ENCODE peak calls at places on chromosomes 11 and 22, in nine cellular contexts. Q is A549, Y is thoracic aorta, V is heart right ventricle, O is pancreas, B is keratinocyte, R is stomach, T is Peyer's patch, F is vagina. S is an unnamed sample.

GRCh38 chr22:45483918-45484499 is 18.7 kb upstream of the FBLN1 start:
- DNase-seq in Q (no peak), Y (no peak), V (no peak), O (no peak), B (no peak), R (no peak), T (no peak), F (no peak), S (no peak)

GRCh38 chr11:65426839-65427690 is 4.5 kb downstream of the NEAT1 start:
- DNase-seq in Q (peak; percentile 80), Y (no peak), V (no peak), O (peak; percentile 72), B (no peak), R (peak; percentile 75), T (peak; percentile 44), F (peak; percentile 93), S (no peak)

GRCh38 chr22:37210041-37210803 is 2.1 kb downstream of the SSTR3 start:
- DNase-seq in Q (no peak), Y (no peak), V (no peak), O (no peak), B (no peak), R (no peak), T (no peak), F (no peak), S (no peak)

GRCh38 chr11:38718049-38718448 is 2120.0 kb upstream of the RAG2 start:
- DNase-seq in Q (peak; percentile 0), Y (no peak), V (no peak), O (no peak), B (no peak), R (no peak), T (no peak), F (no peak), S (no peak)

GRCh38 chr11:23903044-23903704 is 593.7 kb upstream of the LUZP2 start:
- DNase-seq in Q (peak; percentile 60), Y (no peak), V (no peak), O (no peak), B (peak; percentile 7), R (no peak), T (no peak), F (no peak), S (peak; percentile 83)

GRCh38 chr11:23679041-23679440 is 817.8 kb upstream of the LUZP2 start:
- DNase-seq in Q (no peak), Y (no peak), V (no peak), O (no peak), B (no peak), R (no peak), T (no peak), F (no peak), S (no peak)

GRCh38 chr11:27398413-27398780 is 35.4 kb upstream of the CCDC34 start:
- DNase-seq in Q (no peak), Y (no peak), V (no peak), O (no peak), B (no peak), R (no peak), T (no peak), F (no peak), S (no peak)

GRCh38 chr11:6354651-6355485 is 34.6 kb upstream of the CAVIN3 start:
- DNase-seq in Q (no peak), Y (no peak), V (no peak), O (no peak), B (no peak), R (no peak), T (no peak), F (no peak), S (no peak)

GRCh38 chr22:22988150-22988549 is 82.2 kb upstream of the GNAZ start:
- DNase-seq in Q (no peak), Y (no peak), V (no peak), O (no peak), B (no peak), R (no peak), T (no peak), F (no peak), S (no peak)

GRCh38 chr11:108322666-108323065 is 99.8 kb downstream of the ATM start:
- DNase-seq in Q (no peak), Y (no peak), V (no peak), O (no peak), B (no peak), R (no peak), T (no peak), F (no peak), S (no peak)

GRCh38 chr11:65440831-65441499 is 18.4 kb downstream of the NEAT1 start:
- DNase-seq in Q (peak; percentile 38), Y (no peak), V (no peak), O (no peak), B (no peak), R (no peak), T (peak; percentile 52), F (no peak), S (no peak)

GRCh38 chr11:122731500-122731913 is 76.0 kb downstream of the UBASH3B start:
- DNase-seq in Q (peak; percentile 79), Y (no peak), V (no peak), O (no peak), B (no peak), R (no peak), T (no peak), F (no peak), S (peak; percentile 70)
- H3K27ac ChIP-seq in Q (peak overlapping the region; percentile 76), Y (no peak overlapping the region), V (no peak overlapping the region), O (no peak overlapping the region), B (no peak overlapping the region), R (no peak overlapping the region), T (no peak overlapping the region), F (no peak overlapping the region), S (no peak overlapping the region)

DNA sequence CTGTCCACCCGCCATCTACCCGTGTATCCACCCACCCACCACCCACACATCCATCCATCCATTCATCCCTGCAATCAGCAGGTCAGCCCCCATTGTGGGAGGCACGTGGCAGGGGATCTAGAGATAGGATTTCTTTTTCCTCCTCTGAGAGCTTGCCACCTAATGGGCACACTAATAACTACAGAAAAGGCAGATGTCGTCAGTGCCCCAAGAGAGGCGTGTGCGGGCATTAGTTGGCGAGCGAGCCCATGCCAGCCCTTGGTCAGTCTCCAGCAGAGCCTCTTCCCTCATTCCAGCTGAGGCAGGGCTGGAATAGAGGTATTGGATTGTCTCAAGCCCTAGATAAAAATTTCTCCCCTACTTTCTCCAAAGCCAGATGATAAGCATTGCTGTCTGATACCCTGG is 9.7 kb downstream of the USP2 start:
- DNase-seq in Q (peak; percentile 39), Y (no peak), V (no peak), O (no peak), B (no peak), R (no peak), T (no peak), F (no peak), S (no peak)
- TF ChIP-seq CTCF in Q (peak; percentile 11), Y (peak; percentile 14), V (peak; percentile 21), O (no peak), B (peak; percentile 47), R (no peak), T (no peak), F (no peak), S (no peak)

GRCh38 chr11:34207487-34207886 is 102.1 kb downstream of the NAT10 start:
- DNase-seq in Q (no peak), Y (no peak), V (no peak), O (no peak), B (no peak), R (no peak), T (no peak), F (no peak), S (no peak)

GRCh38 chr11:34205326-34206035 is 100.1 kb downstream of the NAT10 start:
- DNase-seq in Q (no peak), Y (no peak), V (no peak), O (no peak), B (no peak), R (no peak), T (no peak), F (no peak), S (no peak)

GRCh38 chr11:34209809-34210208 is 104.4 kb downstream of the NAT10 start:
- DNase-seq in Q (peak; percentile 52), Y (no peak), V (no peak), O (no peak), B (no peak), R (no peak), T (no peak), F (no peak), S (no peak)

GRCh38 chr11:34206598-34207300 is 101.3 kb downstream of the NAT10 start:
- DNase-seq in Q (no peak), Y (no peak), V (no peak), O (no peak), B (no peak), R (no peak), T (no peak), F (no peak), S (no peak)

DNA sequence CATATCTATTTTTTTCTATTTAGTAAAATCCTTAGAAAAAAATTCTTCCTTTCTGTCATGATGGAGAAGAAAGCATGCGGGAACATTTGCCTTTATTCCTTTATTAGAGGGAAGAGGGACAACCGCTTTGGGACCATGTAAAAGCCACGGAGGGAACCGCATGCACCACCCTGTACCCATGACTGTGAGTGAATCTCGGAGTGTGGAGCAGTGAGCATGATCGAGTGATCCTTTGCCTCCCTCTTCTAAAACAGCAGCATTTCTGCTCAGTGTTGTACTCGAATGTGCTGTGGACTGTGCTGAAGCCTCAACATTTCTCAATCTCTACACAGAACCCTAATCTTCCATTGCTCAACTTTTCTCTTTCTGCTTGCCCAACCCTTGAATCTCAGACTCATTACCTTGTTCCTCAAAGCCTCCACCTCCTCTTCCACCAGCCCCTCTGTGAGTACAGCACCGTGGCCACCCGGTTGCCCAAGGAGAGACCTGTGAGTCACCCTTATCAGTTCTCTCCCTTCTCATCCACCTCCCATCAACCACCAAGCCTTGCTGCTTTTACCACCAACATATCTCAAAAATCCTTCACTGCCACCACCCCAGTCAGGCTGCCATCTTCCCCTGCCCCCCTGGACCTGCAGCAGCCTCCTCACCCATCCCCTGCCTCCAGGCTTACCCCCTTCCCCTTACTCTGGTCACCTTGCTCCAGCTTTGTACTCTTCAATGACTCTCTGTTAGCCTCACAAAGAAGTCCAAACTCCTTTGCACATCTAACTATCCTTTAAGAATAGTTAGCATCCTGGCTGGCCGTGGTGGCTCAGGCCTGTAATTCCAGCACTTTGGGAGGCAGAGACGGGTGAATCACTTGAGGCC is 103.1 kb downstream of the NAT10 start:
- DNase-seq in Q (peak; percentile 50), Y (no peak), V (no peak), O (no peak), B (no peak), R (no peak), T (no peak), F (no peak), S (no peak)
- H3K27ac ChIP-seq in Q (peak overlapping the region; percentile 40), Y (no peak overlapping the region), V (no peak overlapping the region), O (no peak overlapping the region), B (no peak overlapping the region), R (no peak overlapping the region), T (no peak overlapping the region), F (no peak overlapping the region), S (no peak overlapping the region)

GRCh38 chr11:113977701-113978100 is 2.8 kb downstream of the HTR3A start:
- DNase-seq in Q (no peak), Y (no peak), V (no peak), O (no peak), B (no peak), R (no peak), T (peak; percentile 78), F (no peak), S (no peak)
- TF ChIP-seq CTCF in Q (no peak), Y (no peak), V (no peak), O (no peak), B (no peak), R (no peak), T (no peak), F (no peak), S (no peak)